ENCODE peak calls at places on chromosomes 5 and 9, in seven cellular contexts. One of them, this sample, is unnamed.

GRCh38 chr9:12722131-12722530 is 28.9 kb downstream of the TYRP1 start:
- DNase-seq in tibial nerve: no peak
- DNase-seq in neural progenitor cell: no peak
- DNase-seq in cardiac muscle cell: peak
- DNase-seq in foreskin fibroblast: no peak
- DNase-seq in Peyer's patch: no peak
- DNase-seq in fibroblast of pulmonary artery: no peak
- DNase-seq in this sample: no peak

GRCh38 chr5:142685418-142686209 is at the start of gene FGF1:
- DNase-seq in foreskin fibroblast: peak
- DNase-seq in Peyer's patch: no peak
- DNase-seq in cardiac muscle cell: peak
- DNase-seq in fibroblast of pulmonary artery: no peak
- DNase-seq in tibial nerve: no peak
- DNase-seq in neural progenitor cell: no peak
- DNase-seq in this sample: no peak

GRCh38 chr9:127162046-127162445 is 39.6 kb upstream of the ANGPTL2 start:
- DNase-seq in foreskin fibroblast: no peak
- DNase-seq in fibroblast of pulmonary artery: no peak
- DNase-seq in neural progenitor cell: no peak
- DNase-seq in tibial nerve: no peak
- DNase-seq in cardiac muscle cell: no peak
- DNase-seq in Peyer's patch: no peak
- DNase-seq in this sample: no peak

GRCh38 chr9:88303785-88304495 is 84.3 kb upstream of the SPIN1 start:
- DNase-seq in fibroblast of pulmonary artery: no peak
- DNase-seq in tibial nerve: no peak
- DNase-seq in foreskin fibroblast: peak
- DNase-seq in neural progenitor cell: no peak
- DNase-seq in Peyer's patch: no peak
- DNase-seq in cardiac muscle cell: no peak
- DNase-seq in this sample: no peak

GRCh38 chr5:2003690-2004365 is 121.1 kb upstream of the IRX4 start:
- DNase-seq in fibroblast of pulmonary artery: no peak
- DNase-seq in foreskin fibroblast: no peak
- DNase-seq in tibial nerve: no peak
- DNase-seq in Peyer's patch: no peak
- DNase-seq in cardiac muscle cell: no peak
- DNase-seq in neural progenitor cell: no peak
- DNase-seq in this sample: no peak

GRCh38 chr9:106920701-106921283 is 57.8 kb downstream of the ZNF462 start:
- DNase-seq in foreskin fibroblast: no peak
- DNase-seq in cardiac muscle cell: peak
- DNase-seq in fibroblast of pulmonary artery: peak
- DNase-seq in Peyer's patch: no peak
- DNase-seq in tibial nerve: no peak
- DNase-seq in neural progenitor cell: peak
- DNase-seq in this sample: no peak

GRCh38 chr5:78647838-78648358 is 674 bp downstream of the LHFPL2 start:
- DNase-seq in Peyer's patch: peak
- DNase-seq in foreskin fibroblast: peak
- DNase-seq in cardiac muscle cell: peak
- DNase-seq in neural progenitor cell: peak
- DNase-seq in fibroblast of pulmonary artery: peak
- DNase-seq in tibial nerve: peak
- DNase-seq in this sample: no peak

GRCh38 chr5:137672001-137672400 is 63.9 kb downstream of the KLHL3 start:
- DNase-seq in tibial nerve: no peak
- DNase-seq in cardiac muscle cell: no peak
- DNase-seq in Peyer's patch: no peak
- DNase-seq in neural progenitor cell: no peak
- DNase-seq in foreskin fibroblast: no peak
- DNase-seq in fibroblast of pulmonary artery: no peak
- DNase-seq in this sample: no peak

GRCh38 chr5:124133406-124133805 is 613.0 kb downstream of the ZNF608 start:
- DNase-seq in cardiac muscle cell: no peak
- DNase-seq in foreskin fibroblast: no peak
- DNase-seq in tibial nerve: no peak
- DNase-seq in fibroblast of pulmonary artery: no peak
- DNase-seq in neural progenitor cell: no peak
- DNase-seq in Peyer's patch: no peak
- DNase-seq in this sample: no peak

GRCh38 chr5:72478684-72479083 is 28.5 kb downstream of the ZNF366 start:
- DNase-seq in neural progenitor cell: no peak
- DNase-seq in tibial nerve: no peak
- DNase-seq in foreskin fibroblast: no peak
- DNase-seq in fibroblast of pulmonary artery: no peak
- DNase-seq in Peyer's patch: no peak
- DNase-seq in cardiac muscle cell: no peak
- DNase-seq in this sample: no peak

GRCh38 chr9:33250458-33250995 is 10.6 kb downstream of the SPINK4 start:
- DNase-seq in fibroblast of pulmonary artery: peak
- DNase-seq in neural progenitor cell: no peak
- DNase-seq in foreskin fibroblast: peak
- DNase-seq in tibial nerve: no peak
- DNase-seq in Peyer's patch: no peak
- DNase-seq in cardiac muscle cell: peak
- DNase-seq in this sample: no peak

GRCh38 chr5:133298447-133298846 is 246.6 kb downstream of the HSPA4 start:
- DNase-seq in foreskin fibroblast: no peak
- DNase-seq in cardiac muscle cell: no peak
- DNase-seq in neural progenitor cell: no peak
- DNase-seq in Peyer's patch: no peak
- DNase-seq in fibroblast of pulmonary artery: no peak
- DNase-seq in tibial nerve: no peak
- DNase-seq in this sample: no peak

GRCh38 chr9:68964102-68964541 is 49.8 kb downstream of the PRKACG start:
- DNase-seq in tibial nerve: no peak
- DNase-seq in cardiac muscle cell: no peak
- DNase-seq in foreskin fibroblast: no peak
- DNase-seq in fibroblast of pulmonary artery: no peak
- DNase-seq in neural progenitor cell: no peak
- DNase-seq in Peyer's patch: no peak
- DNase-seq in this sample: no peak

GRCh38 chr9:92426501-92426900 is 2.2 kb upstream of the OMD start:
- DNase-seq in tibial nerve: no peak
- DNase-seq in cardiac muscle cell: no peak
- DNase-seq in neural progenitor cell: no peak
- DNase-seq in Peyer's patch: no peak
- DNase-seq in fibroblast of pulmonary artery: no peak
- DNase-seq in foreskin fibroblast: no peak
- DNase-seq in this sample: no peak

GRCh38 chr9:133538851-133539250 is 4.3 kb downstream of the ADAMTSL2 start:
- DNase-seq in foreskin fibroblast: no peak
- DNase-seq in Peyer's patch: no peak
- DNase-seq in tibial nerve: no peak
- DNase-seq in neural progenitor cell: no peak
- DNase-seq in fibroblast of pulmonary artery: no peak
- DNase-seq in cardiac muscle cell: no peak
- DNase-seq in this sample: no peak
- H3K4me3 ChIP-seq in foreskin fibroblast: no peak
- H3K4me3 ChIP-seq in Peyer's patch: no peak
- H3K4me3 ChIP-seq in tibial nerve: no peak
- H3K4me3 ChIP-seq in neural progenitor cell: no peak
- H3K4me3 ChIP-seq in fibroblast of pulmonary artery: no peak
- H3K4me3 ChIP-seq in cardiac muscle cell: no peak
- H3K4me3 ChIP-seq in this sample: no peak

DNA sequence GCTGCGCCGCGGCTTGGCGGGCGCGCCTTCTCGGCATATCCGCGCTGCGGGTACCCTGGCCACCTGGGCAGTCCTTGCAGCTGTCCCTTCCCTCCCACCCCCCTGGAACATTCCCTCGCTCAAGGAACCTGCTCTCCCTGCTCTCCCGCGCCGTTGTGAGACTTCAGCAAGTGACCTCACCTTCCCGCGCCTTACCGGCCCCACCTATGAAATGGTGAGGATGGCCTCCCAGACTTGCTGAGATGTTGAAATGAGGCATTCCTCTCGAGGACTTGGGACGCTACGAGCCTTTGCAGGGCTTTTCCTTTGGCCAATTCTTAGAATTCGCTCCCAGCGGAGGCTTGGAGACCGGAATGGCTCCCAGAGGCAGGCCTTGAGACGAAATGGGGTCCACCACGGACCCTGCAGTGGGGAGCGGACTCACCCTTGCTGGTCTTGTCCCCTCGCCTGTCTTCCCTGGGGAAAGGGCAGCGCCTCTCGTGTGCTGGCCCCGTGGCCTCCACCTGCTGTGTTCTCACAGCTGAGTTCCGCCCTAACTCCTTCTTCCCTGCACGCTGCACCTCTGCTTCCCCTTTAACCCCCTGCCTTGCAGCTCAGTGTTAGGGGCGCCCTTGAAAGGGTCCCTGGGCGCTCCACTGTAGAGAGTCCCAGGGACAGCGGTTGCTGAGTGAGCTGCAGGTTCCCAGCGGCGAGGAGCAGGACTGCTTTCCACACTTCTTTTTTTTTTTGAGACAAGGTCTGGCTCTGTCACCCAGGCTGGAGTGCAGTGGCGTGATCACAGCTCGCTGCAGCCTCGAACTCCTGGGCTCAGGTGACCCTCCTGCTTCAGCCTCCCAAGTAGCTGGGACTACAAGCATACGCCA is 907 bp downstream of the HMCN2 start:
- DNase-seq in fibroblast of pulmonary artery: no peak
- DNase-seq in neural progenitor cell: peak
- DNase-seq in tibial nerve: no peak
- DNase-seq in cardiac muscle cell: no peak
- DNase-seq in Peyer's patch: no peak
- DNase-seq in foreskin fibroblast: no peak
- DNase-seq in this sample: no peak
- H3K4me3 ChIP-seq in fibroblast of pulmonary artery: no peak
- H3K4me3 ChIP-seq in neural progenitor cell: peak
- H3K4me3 ChIP-seq in tibial nerve: peak
- H3K4me3 ChIP-seq in cardiac muscle cell: peak
- H3K4me3 ChIP-seq in Peyer's patch: peak
- H3K4me3 ChIP-seq in foreskin fibroblast: no peak
- H3K4me3 ChIP-seq in this sample: no peak

GRCh38 chr9:137255448-137256114 is 454 bp downstream of the NELFB start:
- DNase-seq in neural progenitor cell: no peak
- DNase-seq in fibroblast of pulmonary artery: peak
- DNase-seq in Peyer's patch: no peak
- DNase-seq in cardiac muscle cell: no peak
- DNase-seq in tibial nerve: no peak
- DNase-seq in foreskin fibroblast: peak
- DNase-seq in this sample: no peak

GRCh38 chr9:137254624-137255447 is at the start of gene NELFB:
- DNase-seq in Peyer's patch: peak
- DNase-seq in neural progenitor cell: peak
- DNase-seq in cardiac muscle cell: peak
- DNase-seq in tibial nerve: peak
- DNase-seq in fibroblast of pulmonary artery: peak
- DNase-seq in foreskin fibroblast: peak
- DNase-seq in this sample: peak

GRCh38 chr9:137251490-137252268 is 593 bp downstream of the STPG3 start:
- DNase-seq in cardiac muscle cell: no peak
- DNase-seq in Peyer's patch: no peak
- DNase-seq in neural progenitor cell: no peak
- DNase-seq in fibroblast of pulmonary artery: no peak
- DNase-seq in foreskin fibroblast: no peak
- DNase-seq in tibial nerve: no peak
- DNase-seq in this sample: no peak

GRCh38 chr9:137252555-137253506 is 1.7 kb downstream of the STPG3 start:
- DNase-seq in foreskin fibroblast: no peak
- DNase-seq in tibial nerve: no peak
- DNase-seq in neural progenitor cell: peak
- DNase-seq in Peyer's patch: no peak
- DNase-seq in cardiac muscle cell: no peak
- DNase-seq in fibroblast of pulmonary artery: no peak
- DNase-seq in this sample: no peak

DNA sequence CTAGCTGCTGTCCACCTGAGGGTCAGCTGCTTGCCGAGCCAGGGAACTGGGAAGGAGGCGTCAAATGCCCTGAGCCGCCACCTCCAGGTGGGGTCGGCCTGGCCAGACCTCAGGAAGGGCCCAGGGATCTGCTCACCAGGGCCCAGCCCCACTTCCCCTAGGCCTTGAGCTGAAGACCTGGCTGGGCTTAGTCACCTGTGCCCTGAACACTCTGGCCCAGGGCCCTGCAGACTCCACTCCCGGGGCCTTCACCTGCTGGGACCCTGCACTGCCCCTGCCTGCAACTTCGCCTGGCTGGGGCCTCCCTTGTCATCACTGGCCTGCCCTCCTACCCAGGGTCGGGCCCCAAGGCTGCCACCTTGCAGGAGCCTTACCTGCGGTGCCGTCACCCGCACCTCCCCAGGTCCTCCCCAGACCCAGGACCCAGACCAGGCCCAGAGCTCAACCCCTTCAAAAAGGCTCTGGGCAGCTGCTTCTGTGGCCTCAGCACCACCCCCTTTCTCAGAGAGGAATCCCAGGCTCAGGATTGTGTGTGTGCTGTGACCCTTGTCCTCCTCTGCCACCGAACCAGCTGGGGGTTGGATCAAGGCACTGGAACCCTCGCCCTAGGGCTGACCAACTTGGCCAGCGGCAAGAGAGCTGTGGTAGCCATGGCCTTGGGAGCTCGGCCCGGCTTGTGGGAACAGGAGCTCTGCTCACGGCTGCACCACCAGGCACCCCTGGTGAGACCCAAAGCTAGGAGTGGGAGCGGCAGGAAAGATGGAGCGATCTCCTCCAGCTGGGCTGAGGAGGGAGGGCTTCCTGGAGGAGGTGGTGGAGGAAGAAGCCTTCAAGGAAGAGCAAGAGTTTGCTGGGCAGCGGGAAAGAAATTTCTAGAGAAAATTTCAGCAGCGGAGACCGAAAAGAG is 1.2 kb upstream of the NELFB start:
- DNase-seq in tibial nerve: no peak
- DNase-seq in neural progenitor cell: peak
- DNase-seq in fibroblast of pulmonary artery: no peak
- DNase-seq in Peyer's patch: peak
- DNase-seq in cardiac muscle cell: no peak
- DNase-seq in foreskin fibroblast: no peak
- DNase-seq in this sample: no peak
- H3K4me3 ChIP-seq in tibial nerve: peak
- H3K4me3 ChIP-seq in neural progenitor cell: peak
- H3K4me3 ChIP-seq in fibroblast of pulmonary artery: peak
- H3K4me3 ChIP-seq in Peyer's patch: peak
- H3K4me3 ChIP-seq in cardiac muscle cell: peak
- H3K4me3 ChIP-seq in foreskin fibroblast: peak
- H3K4me3 ChIP-seq in this sample: peak

DNA sequence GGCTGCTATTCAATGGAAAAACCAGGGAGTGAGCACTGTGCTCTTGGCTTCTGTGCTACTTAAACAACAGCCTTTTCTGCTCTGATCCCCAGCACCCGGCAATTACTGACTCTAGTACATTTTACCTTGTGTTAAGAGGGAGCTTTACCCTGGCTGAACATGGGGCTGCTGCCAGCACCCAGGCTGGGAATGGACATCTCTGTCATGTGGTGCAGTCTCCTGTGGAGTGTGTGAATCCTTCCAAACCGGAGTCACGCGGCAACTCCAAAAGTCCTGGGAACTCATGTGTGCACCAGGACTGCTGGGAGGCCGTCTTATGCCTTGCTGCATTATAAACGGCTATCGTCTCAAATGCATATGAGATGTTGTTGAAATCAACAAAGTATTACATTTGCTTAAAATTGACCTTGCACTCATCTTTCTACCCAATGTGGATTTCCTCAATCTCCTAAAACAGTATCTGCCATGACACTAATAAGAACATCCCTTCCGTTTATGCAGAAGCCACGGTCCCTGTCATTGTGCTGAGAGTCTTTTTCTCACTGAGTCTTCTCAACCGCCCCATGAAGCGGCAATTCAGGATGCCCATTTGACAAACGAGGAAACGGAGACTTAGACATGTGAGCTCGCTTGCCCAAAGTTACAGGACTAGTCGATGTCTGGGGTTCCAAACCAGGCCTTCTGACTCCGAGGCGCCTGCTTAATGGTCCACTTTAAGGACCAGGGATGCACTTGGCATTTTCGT is 884 bp upstream of the GSN start:
- DNase-seq in cardiac muscle cell: no peak
- DNase-seq in fibroblast of pulmonary artery: no peak
- DNase-seq in neural progenitor cell: no peak
- DNase-seq in foreskin fibroblast: no peak
- DNase-seq in Peyer's patch: no peak
- DNase-seq in tibial nerve: no peak
- DNase-seq in this sample: no peak
- H3K4me3 ChIP-seq in cardiac muscle cell: peak
- H3K4me3 ChIP-seq in fibroblast of pulmonary artery: peak
- H3K4me3 ChIP-seq in neural progenitor cell: peak
- H3K4me3 ChIP-seq in foreskin fibroblast: peak
- H3K4me3 ChIP-seq in Peyer's patch: peak
- H3K4me3 ChIP-seq in tibial nerve: peak
- H3K4me3 ChIP-seq in this sample: peak

This sample was measured in thoracic aorta.